ENCODE peak calls at places on chromosome 2, in ten cellular contexts. I is lung, V is fibroblast of the aortic adventitia, Y is ovary, C is kidney epithelial cell, Q is trophoblast cell, W is BE2C, N is epithelial cell of proximal tubule, L is IMR-90, D is lower lobe of right lung. K is an unnamed sample.

GRCh38 chr2:120104002-120104467 is 91.2 kb downstream of the EPB41L5 start:
- DNase-seq in W (peak; percentile 11), Y (no peak), V (peak; percentile 82), I (no peak), C (peak; percentile 48), D (no peak), N (no peak), Q (no peak), L (peak; percentile 99), K (no peak)

GRCh38 chr2:171244466-171244969 is 83.8 kb upstream of the TLK1 start:
- DNase-seq in I (no peak), Y (no peak), W (no peak), D (no peak), V (peak; percentile 71), C (no peak), L (peak; percentile 87), Q (no peak), N (no peak), K (no peak)

GRCh38 chr2:137886432-137886831 is 77.8 kb upstream of the HNMT start:
- DNase-seq in L (no peak), C (no peak), I (no peak), W (peak; percentile 4), V (no peak), Y (no peak), N (peak; percentile 10), Q (peak; percentile 71), D (no peak), K (no peak)

GRCh38 chr2:231781798-231782726 is 980 bp upstream of the PDE6D start:
- DNase-seq in N (no peak), V (peak; percentile 66), I (no peak), W (no peak), Q (no peak), L (peak; percentile 42), Y (no peak), C (no peak), D (no peak), K (no peak)

GRCh38 chr2:232097758-232098157 is 136.2 kb downstream of the DIS3L2 start:
- DNase-seq in D (no peak), N (no peak), Q (no peak), Y (no peak), W (no peak), V (no peak), L (no peak), I (no peak), C (no peak), K (no peak)

GRCh38 chr2:194385376-194385775 is 1271.7 kb upstream of the SLC39A10 start:
- DNase-seq in N (no peak), W (no peak), Y (no peak), D (no peak), C (no peak), L (no peak), V (no peak), I (no peak), Q (no peak), K (no peak)

GRCh38 chr2:18630101-18630500 is 40.7 kb upstream of the NT5C1B start:
- DNase-seq in W (no peak), I (no peak), V (peak; percentile 88), N (no peak), Q (no peak), L (peak; percentile 71), D (no peak), C (peak; percentile 12), Y (no peak), K (no peak)

GRCh38 chr2:23127465-23127864 is 257.5 kb upstream of the KLHL29 start:
- DNase-seq in L (no peak), Q (no peak), Y (no peak), I (no peak), D (no peak), C (no peak), V (no peak), W (no peak), N (no peak), K (no peak)

GRCh38 chr2:105575626-105576025 is 169.1 kb upstream of the NCK2 start:
- DNase-seq in N (no peak), Q (no peak), V (peak; percentile 11), W (no peak), C (no peak), D (no peak), L (no peak), Y (no peak), I (no peak), K (no peak)

GRCh38 chr2:212001280-212001679 is 537.3 kb downstream of the ERBB4 start:
- DNase-seq in V (no peak), W (no peak), Q (no peak), L (no peak), I (no peak), C (no peak), D (no peak), N (no peak), Y (no peak), K (no peak)

GRCh38 chr2:138030459-138030858 is 66.2 kb downstream of the HNMT start:
- DNase-seq in N (no peak), Y (no peak), I (no peak), L (peak; percentile 52), V (peak; percentile 81), Q (no peak), D (no peak), C (peak; percentile 48), W (no peak), K (no peak)

GRCh38 chr2:224401641-224402342 is at the start of gene FAM124B:
- DNase-seq in L (peak; percentile 42), V (peak; percentile 70), Q (peak; percentile 14), N (no peak), C (no peak), D (peak; percentile 66), I (peak; percentile 46), W (peak; percentile 42), Y (no peak), K (peak; percentile 1)

GRCh38 chr2:237427807-237428506 is 14.0 kb upstream of the COL6A3 start:
- DNase-seq in L (no peak), Q (no peak), Y (no peak), N (no peak), C (no peak), V (no peak), W (no peak), D (no peak), I (no peak), K (no peak)

DNA sequence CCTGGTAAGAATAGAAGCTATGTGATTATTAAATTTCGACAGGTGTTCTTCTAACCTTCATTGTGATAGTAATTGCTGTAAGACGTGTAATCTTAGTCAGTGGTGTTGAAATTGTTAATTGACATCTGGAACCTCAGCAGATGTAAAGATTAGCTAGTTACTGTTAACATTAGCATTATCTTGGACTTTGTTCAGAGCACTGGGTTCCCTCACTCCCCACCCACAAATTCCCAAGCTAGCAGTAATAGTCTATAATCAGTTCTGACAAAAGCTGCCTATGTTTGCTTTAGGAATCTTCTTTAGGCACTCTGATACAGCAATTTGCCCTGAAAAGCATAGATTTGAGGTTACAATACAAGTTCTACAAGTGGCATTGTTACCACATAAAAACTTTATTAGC is 233.7 kb downstream of the EN1 start:
- DNase-seq in D (no peak), Y (no peak), Q (no peak), W (no peak), I (no peak), N (no peak), L (no peak), V (no peak), C (no peak), K (no peak)
- H3K4me3 ChIP-seq in D (no peak overlapping the region), Y (no peak overlapping the region), Q (no peak overlapping the region), W (no peak overlapping the region), I (no peak overlapping the region), N (no peak overlapping the region), L (no peak overlapping the region), V (no peak overlapping the region), C (no peak overlapping the region), K (no peak overlapping the region)

GRCh38 chr2:201432551-201433388 is 18.5 kb downstream of the TRAK2 start:
- DNase-seq in C (no peak), Q (no peak), Y (no peak), D (no peak), W (peak; percentile 81), I (no peak), L (peak; percentile 66), N (no peak), V (peak; percentile 90), K (no peak)
- H3K4me3 ChIP-seq in C (no peak overlapping the region), Q (no peak overlapping the region), Y (no peak overlapping the region), D (peak overlapping the region; percentile 17), W (peak overlapping the region; percentile 23), I (no peak overlapping the region), L (no peak overlapping the region), N (no peak overlapping the region), V (no peak overlapping the region), K (no peak overlapping the region)

GRCh38 chr2:38889575-38889974 is at the start of gene ARHGEF33:
- DNase-seq in Q (no peak), V (no peak), C (no peak), N (no peak), W (no peak), Y (no peak), L (no peak), D (no peak), I (no peak), K (no peak)
- H3K4me3 ChIP-seq in Q (no peak within 1 kb of the TSS), V (no peak within 1 kb of the TSS), C (no peak within 1 kb of the TSS), N (no peak within 1 kb of the TSS), W (no peak within 1 kb of the TSS), Y (no peak within 1 kb of the TSS), L (no peak within 1 kb of the TSS), D (no peak within 1 kb of the TSS), I (no peak within 1 kb of the TSS), K (no peak within 1 kb of the TSS)

DNA sequence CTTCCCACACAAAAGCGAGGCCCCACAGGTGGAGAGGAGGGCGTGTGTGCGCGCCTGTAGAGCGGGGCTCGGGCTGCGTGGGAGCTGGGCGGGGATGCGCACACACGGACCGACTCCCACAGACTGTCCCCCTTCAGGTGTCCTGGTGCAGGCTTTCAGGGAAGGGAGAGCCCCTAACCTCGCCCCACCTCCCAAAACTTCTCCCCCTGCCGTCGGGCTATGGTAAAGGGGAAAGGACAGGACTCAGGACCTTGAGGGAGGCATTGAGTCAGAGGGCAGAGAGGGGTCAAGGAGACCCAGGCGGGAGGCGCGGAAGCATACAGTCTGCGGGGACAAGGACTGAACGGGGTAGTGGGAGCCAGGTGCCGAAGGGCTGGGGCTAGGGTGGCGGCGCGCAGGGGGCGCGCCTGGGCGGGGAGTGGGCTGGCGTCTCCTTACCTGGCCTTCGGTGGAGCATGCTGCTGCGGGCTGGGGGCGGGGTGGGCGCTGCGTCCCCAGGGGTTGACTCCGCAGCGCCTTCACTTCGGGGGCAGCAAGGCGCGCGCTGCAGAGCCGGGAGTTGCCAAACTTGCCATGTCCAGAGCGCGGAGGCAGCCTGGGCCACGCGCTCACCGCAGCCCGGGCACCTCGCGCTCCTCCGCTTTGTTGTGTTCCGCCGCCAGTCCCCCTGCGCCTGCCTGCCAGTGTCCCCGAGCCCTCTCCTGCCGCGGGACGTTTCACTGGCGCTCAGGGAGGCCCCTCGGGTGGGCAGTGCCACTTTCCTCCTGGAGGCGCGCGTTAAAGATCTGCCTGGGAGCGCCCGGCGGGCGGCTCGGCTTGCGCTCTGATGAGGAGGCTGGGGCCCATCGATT is 302.0 kb downstream of the NCKAP5 start:
- DNase-seq in L (no peak), Q (no peak), I (no peak), N (no peak), V (peak; percentile 30), C (no peak), W (peak; percentile 8), Y (peak; percentile 40), D (no peak), K (no peak)
- H3K4me3 ChIP-seq in L (peak overlapping the region; percentile 63), Q (peak overlapping the region; percentile 68), I (peak overlapping the region; percentile 60), N (peak overlapping the region; percentile 45), V (peak overlapping the region; percentile 67), C (peak overlapping the region; percentile 56), W (peak overlapping the region; percentile 53), Y (peak overlapping the region; percentile 50), D (peak overlapping the region; percentile 59), K (no peak overlapping the region)

GRCh38 chr2:84947010-84947593 is 23.9 kb upstream of the KCMF1 start:
- DNase-seq in Y (no peak), W (no peak), I (no peak), Q (no peak), N (no peak), C (no peak), V (no peak), D (no peak), L (no peak), K (no peak)
- H3K4me3 ChIP-seq in Y (no peak overlapping the region), W (no peak overlapping the region), I (no peak overlapping the region), Q (no peak overlapping the region), N (no peak overlapping the region), C (no peak overlapping the region), V (no peak overlapping the region), D (no peak overlapping the region), L (no peak overlapping the region), K (no peak overlapping the region)

K was measured in CD8-positive, alpha-beta memory T cell.